ENCODE peak calls at places on chromosomes 1 and 21, in eight cellular contexts. P is body of pancreas; J is lower lobe of right lung; I is neuronal stem cell; D is colonic mucosa; M is CD4-positive, CD25-positive, alpha-beta regulatory T cell; A is heart left ventricle; W is uterus. E is an unnamed sample. For H3K4me1 and H3K27me3, the result is how much of the 10 kb centered on the place peaks cover.

GRCh38 chr1:244801246-244801645 is 34.2 kb upstream of the COX20 start:
- DNase-seq in P (peak), M (peak), J (no peak), W (no peak), A (no peak), D (no peak), I (no peak), E (peak)

GRCh38 chr21:42527489-42528158 is 14.0 kb downstream of the SLC37A1 start:
- DNase-seq in D (no peak), M (peak), P (no peak), I (no peak), J (no peak), W (no peak), A (no peak), E (no peak)

GRCh38 chr1:209601809-209602657 is 18.5 kb downstream of the CAMK1G start:
- DNase-seq in J (no peak), I (no peak), D (no peak), M (no peak), A (no peak), W (no peak), P (peak), E (peak)

GRCh38 chr1:94265011-94265422 is 27.6 kb upstream of the ARHGAP29 start:
- DNase-seq in J (no peak), M (no peak), A (no peak), D (no peak), P (peak), W (no peak), I (no peak), E (no peak)

GRCh38 chr1:8024329-8024728 is 1.8 kb downstream of the ERRFI1 start:
- DNase-seq in J (no peak), A (no peak), P (no peak), W (no peak), M (no peak), I (no peak), D (no peak), E (no peak)

GRCh38 chr1:40653851-40654537 is 11.5 kb downstream of the RIMS3 start:
- DNase-seq in A (no peak), I (peak), P (no peak), J (no peak), M (no peak), D (no peak), W (no peak), E (peak)

GRCh38 chr1:234768569-234769283 is 158.7 kb upstream of the IRF2BP2 start:
- DNase-seq in M (no peak), J (no peak), P (no peak), A (no peak), W (no peak), D (peak), I (no peak), E (peak)

GRCh38 chr1:100710881-100711660 is 8.5 kb upstream of the VCAM1 start:
- DNase-seq in M (no peak), I (no peak), A (no peak), W (no peak), P (no peak), D (no peak), J (no peak), E (no peak)

GRCh38 chr1:204110894-204111633 is 38.1 kb downstream of the SOX13 start:
- DNase-seq in M (no peak), A (peak), W (no peak), P (no peak), I (no peak), D (no peak), J (no peak), E (no peak)

GRCh38 chr1:188652678-188653077 is 1823.9 kb downstream of the PLA2G4A start:
- DNase-seq in D (no peak), M (no peak), W (no peak), I (no peak), J (no peak), P (no peak), A (no peak), E (no peak)

GRCh38 chr1:8151647-8152046 is 125.5 kb upstream of the ERRFI1 start:
- DNase-seq in A (no peak), P (no peak), W (no peak), J (no peak), D (no peak), M (no peak), I (no peak), E (no peak)

GRCh38 chr21:44283953-44284352 is 1.7 kb upstream of the AIRE start:
- DNase-seq in I (no peak), W (no peak), M (no peak), D (no peak), A (peak), J (peak), P (no peak), E (no peak)

GRCh38 chr21:44286716-44287632 is 1.3 kb downstream of the AIRE start:
- DNase-seq in A (peak), M (no peak), P (no peak), D (no peak), I (no peak), J (no peak), W (no peak), E (no peak)

GRCh38 chr21:44285102-44285501 is 574 bp upstream of the AIRE start:
- DNase-seq in M (no peak), W (no peak), P (no peak), I (no peak), D (no peak), J (no peak), A (no peak), E (no peak)

GRCh38 chr21:44286086-44286715 is 525 bp downstream of the AIRE start:
- DNase-seq in W (no peak), P (no peak), M (no peak), J (no peak), A (peak), D (no peak), I (no peak), E (no peak)

DNA sequence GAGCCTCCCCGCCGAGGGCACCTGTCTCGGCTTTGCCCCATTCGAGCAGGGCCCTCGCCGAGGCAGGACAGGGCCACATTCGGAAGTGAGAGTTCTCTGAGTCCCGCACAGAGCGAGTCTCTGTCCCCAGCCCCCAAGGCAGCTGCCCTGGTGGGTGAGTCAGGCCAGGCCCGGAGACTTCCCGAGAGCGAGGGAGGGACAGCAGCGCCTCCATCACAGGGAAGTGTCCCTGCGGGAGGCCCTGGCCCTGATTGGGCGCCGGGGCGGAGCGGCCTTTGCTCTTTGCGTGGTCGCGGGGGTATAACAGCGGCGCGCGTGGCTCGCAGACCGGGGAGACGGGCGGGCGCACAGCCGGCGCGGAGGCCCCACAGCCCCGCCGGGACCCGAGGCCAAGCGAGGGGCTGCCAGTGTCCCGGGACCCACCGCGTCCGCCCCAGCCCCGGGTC is at the start of gene AIRE:
- DNase-seq in M (no peak), A (peak), P (no peak), D (no peak), I (no peak), J (no peak), W (no peak), E (no peak)
- H3K4me3 ChIP-seq in M (no peak), A (no peak), P (no peak), D (no peak), I (no peak), J (peak), W (no peak), E (no peak)

GRCh38 chr1:156282143-156282478 is 514 bp downstream of the SMG5 start:
- DNase-seq in W (no peak), I (no peak), D (peak), J (no peak), M (no peak), A (no peak), P (peak), E (no peak)
- H3K4me1 ChIP-seq in W (under half), I (under half), D (under half), J (under half), M (under half), A (under half), P (under half), E (under half)

DNA sequence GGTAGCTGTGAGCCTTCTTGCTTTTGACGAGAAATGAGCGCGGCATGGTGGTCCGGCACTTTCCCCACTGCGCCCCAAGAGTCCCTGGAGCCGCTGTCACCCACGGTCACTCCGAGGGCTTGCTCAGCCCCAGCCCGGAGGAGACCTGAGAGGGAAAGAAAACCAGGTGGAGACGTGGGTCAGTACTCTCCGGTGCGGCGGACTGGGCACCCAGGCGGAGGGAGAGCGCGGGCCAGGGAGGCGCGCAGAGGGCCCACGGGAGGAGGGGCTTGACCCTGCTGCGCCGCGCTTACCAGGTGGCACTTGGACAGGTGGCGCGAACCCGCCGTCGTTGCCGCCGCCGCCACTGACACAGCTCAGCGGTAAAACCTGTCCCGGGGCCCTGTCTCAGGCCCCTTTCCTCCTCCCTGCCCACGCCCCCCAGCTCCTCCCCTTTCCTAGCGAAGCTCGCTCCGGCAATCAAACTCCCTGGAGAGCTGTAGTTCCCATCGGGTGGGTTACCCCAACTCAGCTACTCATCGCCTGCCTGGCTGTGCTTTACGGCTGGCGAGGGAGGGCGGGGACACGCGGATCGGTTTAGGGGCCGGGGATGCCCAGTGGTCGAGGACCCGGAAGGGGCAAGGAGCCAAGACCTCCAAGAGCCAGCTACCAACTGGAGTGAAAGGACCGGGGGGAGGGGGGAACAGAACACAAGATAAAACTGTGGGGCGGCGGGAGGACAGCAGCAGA is 3.1 kb downstream of the GFI1 start:
- DNase-seq in M (peak), D (peak), I (peak), P (peak), W (no peak), A (no peak), J (peak), E (no peak)
- H3K27me3 ChIP-seq in M (under half), D (half or more), I (half or more), P (under half), W (under half), A (half or more), J (half or more), E (half or more)

DNA sequence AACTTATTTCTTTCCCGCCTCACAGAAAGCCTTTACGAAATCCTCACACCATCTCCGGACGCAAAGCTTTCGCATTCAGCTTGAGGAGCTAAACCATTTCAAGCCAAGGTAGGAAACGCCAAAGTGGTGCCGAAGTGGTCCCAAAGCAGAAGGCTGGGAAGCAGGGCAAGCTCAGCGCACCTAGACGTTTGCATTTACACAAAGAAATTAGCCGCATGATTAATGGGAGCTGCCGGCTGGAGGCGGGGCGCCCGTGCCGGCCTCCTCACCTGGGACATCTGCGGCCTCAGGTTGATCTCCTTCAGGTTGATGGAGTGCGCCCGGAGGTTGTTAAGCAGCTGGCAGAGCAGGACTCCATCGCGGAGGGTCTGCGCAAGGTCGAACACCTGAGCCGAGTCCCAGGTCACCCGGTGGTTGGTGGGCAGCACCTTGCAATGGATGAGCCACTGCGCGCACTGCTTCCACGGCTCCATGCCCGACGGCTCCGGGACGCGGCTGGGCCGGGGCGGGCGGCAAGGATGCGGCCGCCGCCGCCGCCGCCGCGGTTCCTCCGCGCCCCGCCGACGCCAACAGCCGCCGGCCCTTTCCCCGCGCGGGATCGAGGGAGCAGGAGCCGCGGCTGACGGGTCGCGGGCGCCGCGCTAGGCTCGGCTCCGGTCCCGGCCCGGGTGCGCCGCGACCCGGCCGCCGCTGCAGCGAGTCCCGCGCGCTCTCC is 426 bp downstream of the VAV3 start:
- DNase-seq in M (peak), D (peak), I (peak), P (peak), J (peak), W (no peak), A (peak), E (no peak)
- H3K4me3 ChIP-seq in M (peak), D (peak), I (peak), P (no peak), J (peak), W (peak), A (peak), E (peak)

GRCh38 chr1:20475002-20475401 is 11.0 kb downstream of the CAMK2N1 start:
- DNase-seq in J (no peak), P (no peak), I (no peak), D (no peak), M (no peak), W (no peak), A (no peak), E (no peak)

GRCh38 chr1:20478072-20478660 is 7.8 kb downstream of the CAMK2N1 start:
- DNase-seq in P (no peak), I (no peak), D (no peak), W (no peak), M (no peak), A (no peak), J (no peak), E (no peak)

GRCh38 chr1:20474333-20474975 is 11.6 kb downstream of the CAMK2N1 start:
- DNase-seq in M (no peak), I (no peak), A (no peak), D (no peak), P (no peak), W (no peak), J (no peak), E (no peak)

GRCh38 chr1:20477355-20478071 is 8.5 kb downstream of the CAMK2N1 start:
- DNase-seq in W (no peak), A (no peak), M (no peak), D (no peak), J (no peak), P (no peak), I (no peak), E (peak)

GRCh38 chr1:20476260-20477038 is 9.6 kb downstream of the CAMK2N1 start:
- DNase-seq in W (no peak), D (peak), A (peak), P (peak), M (no peak), I (no peak), J (no peak), E (peak)
- H3K4me1 ChIP-seq in W (under half), D (under half), A (under half), P (under half), M (under half), I (under half), J (under half), E (under half)

GRCh38 chr21:41510500-41510899 is 2.5 kb upstream of the TMPRSS2 start:
- DNase-seq in A (no peak), M (no peak), P (peak), W (no peak), D (peak), J (no peak), I (no peak), E (no peak)
- H3K27me3 ChIP-seq in A (under half), M (under half), P (under half), W (under half), D (under half), J (under half), I (under half), E (under half)